ENCODE peak calls at places on chromosomes 13 and 19, in nine cellular contexts. One of them, this sample, is unnamed.

GRCh38 chr13:27542220-27542619 is 78.1 kb downstream of the LNX2 start:
- DNase-seq in A549: no peak
- DNase-seq in foreskin fibroblast: no peak
- DNase-seq in cardiac muscle cell: no peak
- DNase-seq in CD8-positive, alpha-beta T cell: no peak
- DNase-seq in lower leg skin: no peak
- DNase-seq in AG09309: no peak
- DNase-seq in choroid plexus epithelial cell: no peak
- DNase-seq in uterus: no peak
- DNase-seq in this sample: no peak

GRCh38 chr19:53112286-53112685 is 9.1 kb upstream of the ZNF160 start:
- DNase-seq in A549: no peak
- DNase-seq in foreskin fibroblast: peak
- DNase-seq in cardiac muscle cell: no peak
- DNase-seq in CD8-positive, alpha-beta T cell: no peak
- DNase-seq in lower leg skin: no peak
- DNase-seq in AG09309: no peak
- DNase-seq in choroid plexus epithelial cell: peak
- DNase-seq in uterus: no peak
- DNase-seq in this sample: no peak

GRCh38 chr13:25744176-25744575 is 307.6 kb downstream of the SHISA2 start:
- DNase-seq in A549: no peak
- DNase-seq in foreskin fibroblast: peak
- DNase-seq in cardiac muscle cell: peak
- DNase-seq in CD8-positive, alpha-beta T cell: no peak
- DNase-seq in lower leg skin: no peak
- DNase-seq in AG09309: no peak
- DNase-seq in choroid plexus epithelial cell: peak
- DNase-seq in uterus: no peak
- DNase-seq in this sample: no peak

GRCh38 chr13:113906566-113906965 is 42.7 kb upstream of the GAS6 start:
- DNase-seq in A549: no peak
- DNase-seq in foreskin fibroblast: no peak
- DNase-seq in cardiac muscle cell: no peak
- DNase-seq in CD8-positive, alpha-beta T cell: no peak
- DNase-seq in lower leg skin: peak
- DNase-seq in AG09309: no peak
- DNase-seq in choroid plexus epithelial cell: no peak
- DNase-seq in uterus: no peak
- DNase-seq in this sample: no peak

GRCh38 chr13:46523972-46524737 is 28.8 kb upstream of the LRCH1 start:
- DNase-seq in A549: no peak
- DNase-seq in foreskin fibroblast: peak
- DNase-seq in cardiac muscle cell: peak
- DNase-seq in CD8-positive, alpha-beta T cell: no peak
- DNase-seq in lower leg skin: no peak
- DNase-seq in AG09309: no peak
- DNase-seq in choroid plexus epithelial cell: peak
- DNase-seq in uterus: no peak
- DNase-seq in this sample: no peak

GRCh38 chr19:18668252-18668631 is 15.2 kb upstream of the CRTC1 start:
- DNase-seq in A549: no peak
- DNase-seq in foreskin fibroblast: no peak
- DNase-seq in cardiac muscle cell: no peak
- DNase-seq in CD8-positive, alpha-beta T cell: no peak
- DNase-seq in lower leg skin: no peak
- DNase-seq in AG09309: no peak
- DNase-seq in choroid plexus epithelial cell: no peak
- DNase-seq in uterus: no peak
- DNase-seq in this sample: no peak

GRCh38 chr19:34120846-34121639 is 51.3 kb upstream of the LSM14A start:
- DNase-seq in A549: peak
- DNase-seq in foreskin fibroblast: peak
- DNase-seq in cardiac muscle cell: peak
- DNase-seq in CD8-positive, alpha-beta T cell: peak
- DNase-seq in lower leg skin: no peak
- DNase-seq in AG09309: no peak
- DNase-seq in choroid plexus epithelial cell: peak
- DNase-seq in uterus: no peak
- DNase-seq in this sample: peak

GRCh38 chr19:11452814-11453335 is 17.4 kb downstream of the PRKCSH start:
- DNase-seq in A549: no peak
- DNase-seq in foreskin fibroblast: no peak
- DNase-seq in cardiac muscle cell: no peak
- DNase-seq in CD8-positive, alpha-beta T cell: no peak
- DNase-seq in lower leg skin: no peak
- DNase-seq in AG09309: no peak
- DNase-seq in choroid plexus epithelial cell: no peak
- DNase-seq in uterus: no peak
- DNase-seq in this sample: no peak

GRCh38 chr13:51240888-51241475 is 18.8 kb downstream of the FAM124A start:
- DNase-seq in A549: no peak
- DNase-seq in foreskin fibroblast: peak
- DNase-seq in cardiac muscle cell: peak
- DNase-seq in CD8-positive, alpha-beta T cell: no peak
- DNase-seq in lower leg skin: no peak
- DNase-seq in AG09309: no peak
- DNase-seq in choroid plexus epithelial cell: no peak
- DNase-seq in uterus: no peak
- DNase-seq in this sample: no peak

GRCh38 chr19:56071151-56071550 is 49.9 kb downstream of the ZNF787 start:
- DNase-seq in A549: no peak
- DNase-seq in foreskin fibroblast: no peak
- DNase-seq in cardiac muscle cell: no peak
- DNase-seq in CD8-positive, alpha-beta T cell: no peak
- DNase-seq in lower leg skin: no peak
- DNase-seq in AG09309: no peak
- DNase-seq in choroid plexus epithelial cell: no peak
- DNase-seq in uterus: no peak
- DNase-seq in this sample: no peak

GRCh38 chr13:94706854-94707399 is 5.4 kb downstream of the SOX21 start:
- DNase-seq in A549: no peak
- DNase-seq in foreskin fibroblast: no peak
- DNase-seq in cardiac muscle cell: no peak
- DNase-seq in CD8-positive, alpha-beta T cell: no peak
- DNase-seq in lower leg skin: no peak
- DNase-seq in AG09309: no peak
- DNase-seq in choroid plexus epithelial cell: no peak
- DNase-seq in uterus: no peak
- DNase-seq in this sample: no peak

GRCh38 chr13:98187862-98188261 is 10.8 kb upstream of the RNF113B start:
- DNase-seq in A549: no peak
- DNase-seq in foreskin fibroblast: no peak
- DNase-seq in cardiac muscle cell: no peak
- DNase-seq in CD8-positive, alpha-beta T cell: no peak
- DNase-seq in lower leg skin: no peak
- DNase-seq in AG09309: no peak
- DNase-seq in choroid plexus epithelial cell: no peak
- DNase-seq in uterus: no peak
- DNase-seq in this sample: no peak

GRCh38 chr13:56019606-56020005 is 1121.1 kb upstream of the PRR20A start:
- DNase-seq in A549: no peak
- DNase-seq in foreskin fibroblast: no peak
- DNase-seq in cardiac muscle cell: no peak
- DNase-seq in CD8-positive, alpha-beta T cell: no peak
- DNase-seq in lower leg skin: no peak
- DNase-seq in AG09309: no peak
- DNase-seq in choroid plexus epithelial cell: no peak
- DNase-seq in uterus: no peak
- DNase-seq in this sample: no peak

GRCh38 chr19:50425581-50425980 is 6.8 kb downstream of the SPIB start:
- DNase-seq in A549: no peak
- DNase-seq in foreskin fibroblast: no peak
- DNase-seq in cardiac muscle cell: no peak
- DNase-seq in CD8-positive, alpha-beta T cell: no peak
- DNase-seq in lower leg skin: no peak
- DNase-seq in AG09309: no peak
- DNase-seq in choroid plexus epithelial cell: no peak
- DNase-seq in uterus: no peak
- DNase-seq in this sample: no peak

GRCh38 chr19:50420808-50421207 is 2.1 kb downstream of the SPIB start:
- DNase-seq in A549: no peak
- DNase-seq in foreskin fibroblast: no peak
- DNase-seq in cardiac muscle cell: no peak
- DNase-seq in CD8-positive, alpha-beta T cell: no peak
- DNase-seq in lower leg skin: no peak
- DNase-seq in AG09309: no peak
- DNase-seq in choroid plexus epithelial cell: no peak
- DNase-seq in uterus: no peak
- DNase-seq in this sample: no peak

GRCh38 chr19:50420127-50420526 is 1.4 kb downstream of the SPIB start:
- DNase-seq in A549: no peak
- DNase-seq in foreskin fibroblast: no peak
- DNase-seq in cardiac muscle cell: no peak
- DNase-seq in CD8-positive, alpha-beta T cell: no peak
- DNase-seq in lower leg skin: no peak
- DNase-seq in AG09309: no peak
- DNase-seq in choroid plexus epithelial cell: no peak
- DNase-seq in uterus: no peak
- DNase-seq in this sample: no peak

GRCh38 chr19:50423279-50424113 is 4.8 kb downstream of the SPIB start:
- DNase-seq in A549: no peak
- DNase-seq in foreskin fibroblast: no peak
- DNase-seq in cardiac muscle cell: no peak
- DNase-seq in CD8-positive, alpha-beta T cell: peak
- DNase-seq in lower leg skin: no peak
- DNase-seq in AG09309: no peak
- DNase-seq in choroid plexus epithelial cell: no peak
- DNase-seq in uterus: no peak
- DNase-seq in this sample: no peak

DNA sequence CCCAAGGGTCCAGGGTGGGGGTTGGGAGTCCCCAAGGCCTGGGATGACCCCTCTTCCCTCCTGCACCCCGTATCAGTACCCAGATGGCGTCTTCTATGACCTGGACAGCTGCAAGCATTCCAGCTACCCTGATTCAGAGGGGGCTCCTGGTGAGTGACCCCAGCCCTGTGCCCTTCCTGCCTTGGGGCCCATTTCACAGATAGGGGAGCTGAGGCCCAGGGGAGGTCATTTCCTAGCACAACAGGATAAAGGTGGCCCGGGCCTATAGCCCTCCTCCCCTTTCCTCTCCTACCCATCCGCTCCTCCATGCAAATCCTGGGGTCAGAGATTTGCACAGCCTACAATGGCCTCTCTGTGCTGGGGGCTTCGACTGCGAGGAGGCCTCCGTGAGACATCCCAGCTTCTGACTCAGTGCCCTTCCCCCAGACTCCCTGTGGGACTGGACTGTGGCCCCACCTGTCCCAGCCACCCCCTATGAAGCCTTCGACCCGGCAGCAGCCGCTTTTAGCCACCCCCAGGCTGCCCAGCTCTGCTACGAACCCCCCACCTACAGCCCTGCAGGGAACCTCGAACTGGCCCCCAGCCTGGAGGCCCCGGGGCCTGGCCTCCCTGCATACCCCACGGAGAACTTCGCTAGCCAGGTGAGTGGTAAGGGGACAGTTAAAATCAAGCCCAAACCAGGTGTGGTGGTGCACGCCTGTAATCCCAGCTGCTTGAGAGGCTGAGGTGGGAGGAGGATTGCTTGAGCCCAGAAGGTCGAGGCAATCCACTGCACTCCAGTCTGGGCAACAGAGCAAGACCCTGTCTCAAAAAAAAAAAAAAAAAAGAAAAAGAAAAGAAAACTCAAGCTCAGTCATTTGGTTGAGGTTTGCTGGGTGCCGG is 3.9 kb downstream of the SPIB start:
- DNase-seq in A549: no peak
- DNase-seq in foreskin fibroblast: no peak
- DNase-seq in cardiac muscle cell: no peak
- DNase-seq in CD8-positive, alpha-beta T cell: no peak
- DNase-seq in lower leg skin: no peak
- DNase-seq in AG09309: no peak
- DNase-seq in choroid plexus epithelial cell: no peak
- DNase-seq in uterus: no peak
- DNase-seq in this sample: no peak
- TF ChIP-seq CTCF in A549: no peak
- TF ChIP-seq CTCF in foreskin fibroblast: no peak
- TF ChIP-seq CTCF in cardiac muscle cell: no peak
- TF ChIP-seq CTCF in CD8-positive, alpha-beta T cell: no peak
- TF ChIP-seq CTCF in lower leg skin: no peak
- TF ChIP-seq CTCF in AG09309: no peak
- TF ChIP-seq CTCF in choroid plexus epithelial cell: no peak
- TF ChIP-seq CTCF in uterus: no peak
- TF ChIP-seq CTCF in this sample: no peak

GRCh38 chr19:58170860-58171259 is 12.0 kb upstream of the ZNF274 start:
- DNase-seq in A549: peak
- DNase-seq in foreskin fibroblast: peak
- DNase-seq in cardiac muscle cell: peak
- DNase-seq in CD8-positive, alpha-beta T cell: no peak
- DNase-seq in lower leg skin: no peak
- DNase-seq in AG09309: no peak
- DNase-seq in choroid plexus epithelial cell: peak
- DNase-seq in uterus: no peak
- DNase-seq in this sample: peak
- TF ChIP-seq CTCF in A549: no peak
- TF ChIP-seq CTCF in foreskin fibroblast: no peak
- TF ChIP-seq CTCF in cardiac muscle cell: no peak
- TF ChIP-seq CTCF in CD8-positive, alpha-beta T cell: no peak
- TF ChIP-seq CTCF in lower leg skin: no peak
- TF ChIP-seq CTCF in AG09309: no peak
- TF ChIP-seq CTCF in choroid plexus epithelial cell: no peak
- TF ChIP-seq CTCF in uterus: no peak
- TF ChIP-seq CTCF in this sample: no peak

GRCh38 chr13:93420887-93421286 is 194.3 kb downstream of the GPC6 start:
- DNase-seq in A549: no peak
- DNase-seq in foreskin fibroblast: no peak
- DNase-seq in cardiac muscle cell: no peak
- DNase-seq in CD8-positive, alpha-beta T cell: no peak
- DNase-seq in lower leg skin: no peak
- DNase-seq in AG09309: no peak
- DNase-seq in choroid plexus epithelial cell: no peak
- DNase-seq in uterus: no peak
- DNase-seq in this sample: no peak
- TF ChIP-seq CTCF in A549: no peak
- TF ChIP-seq CTCF in foreskin fibroblast: no peak
- TF ChIP-seq CTCF in cardiac muscle cell: no peak
- TF ChIP-seq CTCF in CD8-positive, alpha-beta T cell: no peak
- TF ChIP-seq CTCF in lower leg skin: no peak
- TF ChIP-seq CTCF in AG09309: no peak
- TF ChIP-seq CTCF in choroid plexus epithelial cell: no peak
- TF ChIP-seq CTCF in uterus: no peak
- TF ChIP-seq CTCF in this sample: no peak

DNA sequence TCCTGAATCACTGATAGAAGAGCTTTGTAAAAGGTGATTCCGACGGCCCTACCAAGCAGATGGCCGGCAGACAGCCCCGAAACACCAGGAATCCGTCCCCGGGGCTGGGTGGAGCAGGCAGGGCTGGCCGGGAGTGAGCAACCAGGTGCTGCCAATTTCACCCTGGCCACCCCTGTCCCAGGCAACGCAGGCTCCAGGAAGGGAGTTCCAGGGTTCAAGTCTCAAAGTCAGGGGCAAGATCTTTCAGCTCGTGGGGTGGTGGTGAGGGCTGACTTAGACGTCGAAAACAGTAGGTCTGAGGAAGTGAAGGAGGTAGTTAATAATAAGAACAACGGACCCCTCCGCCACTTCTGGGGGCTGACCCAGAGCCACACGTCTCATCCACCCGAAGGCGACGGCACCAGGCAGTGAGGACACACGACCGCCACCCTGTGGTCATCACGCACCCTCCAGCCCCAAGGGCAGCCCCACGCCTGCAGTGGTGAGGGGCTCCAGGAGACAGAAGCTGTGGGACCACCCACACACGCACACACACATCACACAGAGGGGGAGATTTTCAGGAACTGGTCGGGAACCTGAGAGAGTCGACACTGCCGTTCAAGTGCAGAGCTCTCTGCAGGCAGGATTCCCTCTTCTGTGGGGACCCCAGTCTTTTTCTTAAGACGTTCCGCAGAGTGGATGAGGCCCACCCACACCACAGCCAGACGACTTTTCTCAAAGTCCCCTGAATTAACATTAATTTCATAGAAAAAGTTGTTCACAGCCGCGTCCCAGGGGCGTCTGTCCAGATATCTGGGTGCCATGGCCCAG is 67.2 kb downstream of the SPACA7 start:
- DNase-seq in A549: no peak
- DNase-seq in foreskin fibroblast: peak
- DNase-seq in cardiac muscle cell: no peak
- DNase-seq in CD8-positive, alpha-beta T cell: no peak
- DNase-seq in lower leg skin: no peak
- DNase-seq in AG09309: no peak
- DNase-seq in choroid plexus epithelial cell: peak
- DNase-seq in uterus: no peak
- DNase-seq in this sample: no peak
- TF ChIP-seq CTCF in A549: no peak
- TF ChIP-seq CTCF in foreskin fibroblast: peak
- TF ChIP-seq CTCF in cardiac muscle cell: peak
- TF ChIP-seq CTCF in CD8-positive, alpha-beta T cell: no peak
- TF ChIP-seq CTCF in lower leg skin: no peak
- TF ChIP-seq CTCF in AG09309: peak
- TF ChIP-seq CTCF in choroid plexus epithelial cell: peak
- TF ChIP-seq CTCF in uterus: no peak
- TF ChIP-seq CTCF in this sample: no peak